ENCODE peak calls at places on chromosome 10, in four cellular contexts. R is ovary, O is sigmoid colon, W is Peyer's patch. J is an unnamed sample.
A peak's percentile ranks its signal among the peaks of the same experiment; 100 is the strongest.

GRCh38 chr10:22017283-22018020 is 13.9 kb upstream of the DNAJC1 start:
- DNase-seq in R (no peak), O (no peak), W (no peak), J (no peak)

GRCh38 chr10:895324-895723 is 36.2 kb downstream of the LARP4B start:
- DNase-seq in R (no peak), O (no peak), W (no peak), J (no peak)

GRCh38 chr10:116744163-116744788 is 1.9 kb upstream of the HSPA12A start:
- DNase-seq in R (no peak), O (peak; percentile 56), W (no peak), J (no peak)

GRCh38 chr10:100370976-100371706 is 24.1 kb downstream of the SCD start:
- DNase-seq in R (peak; percentile 53), O (peak; percentile 85), W (peak; percentile 46), J (peak; percentile 28)

GRCh38 chr10:133283931-133284330 is 7.3 kb upstream of the ADAM8 start:
- DNase-seq in R (no peak), O (no peak), W (no peak), J (no peak)

GRCh38 chr10:122034149-122034756 is 45.3 kb downstream of the TACC2 start:
- DNase-seq in R (no peak), O (no peak), W (no peak), J (no peak)

GRCh38 chr10:130453036-130453720 is 317.0 kb downstream of the GLRX3 start:
- DNase-seq in R (no peak), O (peak; percentile 41), W (no peak), J (no peak)

GRCh38 chr10:132675031-132675740 is 110.8 kb downstream of the NKX6-2 start:
- DNase-seq in R (no peak), O (peak; percentile 18), W (no peak), J (no peak)

GRCh38 chr10:8504436-8504977 is 450.0 kb downstream of the GATA3 start:
- DNase-seq in R (no peak), O (no peak), W (no peak), J (no peak)

GRCh38 chr10:35594115-35594849 is 10.9 kb upstream of the GJD4 start:
- DNase-seq in R (no peak), O (no peak), W (no peak), J (no peak)

GRCh38 chr10:102611514-102612095 is 32.7 kb upstream of the TRIM8 start:
- DNase-seq in R (no peak), O (peak; percentile 64), W (no peak), J (peak; percentile 46)
- TF ChIP-seq POLR2A in R (no peak), O (no peak), W (no peak), J (no peak)

DNA sequence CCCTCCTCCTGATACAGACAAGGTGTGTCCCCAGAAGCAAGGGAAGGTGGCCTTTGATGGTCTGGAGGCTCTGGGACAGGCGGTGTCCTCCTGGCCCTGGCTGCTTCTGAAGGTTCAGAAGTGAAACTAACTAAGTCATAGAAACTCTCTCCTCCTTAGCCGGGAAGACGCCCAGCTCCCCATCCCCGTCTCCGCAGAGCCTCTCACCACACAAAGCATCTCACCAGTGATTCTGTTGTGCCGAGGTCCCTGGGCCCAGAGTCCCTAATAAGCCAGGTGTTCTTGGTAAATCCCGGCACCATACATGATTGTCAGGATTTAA is 9.4 kb downstream of the HKDC1 start:
- DNase-seq in R (no peak), O (no peak), W (no peak), J (no peak)
- H3K4me1 ChIP-seq in R (no peaks in the 10 kb centered on the region), O (no peaks in the 10 kb centered on the region), W (peaks cover 9% of the 10 kb centered on the region), J (peaks cover 4% of the 10 kb centered on the region)

DNA sequence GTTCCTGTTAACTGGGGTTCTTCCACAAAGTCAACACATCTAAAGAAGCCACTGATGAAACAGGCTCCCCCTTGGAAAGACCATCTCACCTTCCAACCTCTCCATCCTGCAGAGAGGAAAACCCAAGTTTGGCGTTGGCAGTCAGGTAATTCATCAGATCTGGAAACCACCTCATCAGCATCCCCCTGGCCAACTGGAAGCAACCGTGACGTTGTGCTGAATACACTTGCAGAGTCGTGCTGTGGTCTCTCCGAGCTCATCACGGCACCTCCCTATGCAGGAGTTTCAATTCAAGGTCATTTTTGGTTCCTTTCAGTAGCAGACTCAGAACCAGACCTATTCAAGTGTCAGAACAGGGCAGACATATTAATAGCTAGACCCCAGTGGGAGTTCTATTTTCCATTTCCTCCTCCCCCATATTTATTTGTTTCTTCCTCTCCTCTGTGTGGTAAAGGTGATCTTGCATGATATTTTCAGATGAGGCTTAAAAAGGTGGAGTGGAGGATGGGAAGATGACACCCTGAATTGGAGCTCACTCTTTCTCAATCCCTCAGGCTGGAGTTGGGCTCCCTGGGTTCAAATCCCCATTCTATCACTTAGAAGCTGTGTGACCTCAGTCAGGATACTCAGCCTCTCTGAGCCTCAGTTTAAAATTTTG is 149.1 kb upstream of the ADO start:
- DNase-seq in R (no peak), O (no peak), W (no peak), J (no peak)
- H3K4me3 ChIP-seq in R (no peak overlapping the region), O (no peak overlapping the region), W (no peak overlapping the region), J (no peak overlapping the region)

GRCh38 chr10:28087675-28088351 is 88.9 kb upstream of the ODAD2 start:
- DNase-seq in R (no peak), O (no peak), W (no peak), J (no peak)

GRCh38 chr10:28091913-28092312 is 93.0 kb upstream of the ODAD2 start:
- DNase-seq in R (no peak), O (no peak), W (no peak), J (no peak)

GRCh38 chr10:28094121-28094520 is 95.2 kb upstream of the ODAD2 start:
- DNase-seq in R (no peak), O (no peak), W (no peak), J (no peak)

GRCh38 chr10:28090506-28090905 is 91.6 kb upstream of the ODAD2 start:
- DNase-seq in R (no peak), O (no peak), W (no peak), J (no peak)

DNA sequence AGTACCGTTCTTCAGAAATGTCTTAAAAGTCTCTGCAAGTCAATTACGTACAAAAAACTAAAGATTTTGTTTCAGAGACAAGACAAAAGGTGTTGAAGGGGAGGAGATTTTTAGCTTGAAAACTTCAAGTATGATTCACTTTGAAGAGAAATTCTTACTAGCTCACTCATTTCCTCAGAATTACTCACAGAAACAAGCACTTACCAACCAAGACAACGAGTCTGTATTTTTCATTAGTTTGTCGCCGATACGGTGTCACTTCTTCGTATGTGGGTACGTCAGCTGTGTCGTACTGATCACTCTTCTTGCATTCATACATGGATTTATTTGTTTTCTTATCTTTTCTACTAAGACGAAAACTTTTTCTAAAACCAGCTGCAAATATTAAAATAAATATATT is 90.6 kb upstream of the ODAD2 start:
- DNase-seq in R (no peak), O (no peak), W (no peak), J (no peak)
- TF ChIP-seq POLR2A in R (no peak), O (no peak), W (no peak), J (no peak)

DNA sequence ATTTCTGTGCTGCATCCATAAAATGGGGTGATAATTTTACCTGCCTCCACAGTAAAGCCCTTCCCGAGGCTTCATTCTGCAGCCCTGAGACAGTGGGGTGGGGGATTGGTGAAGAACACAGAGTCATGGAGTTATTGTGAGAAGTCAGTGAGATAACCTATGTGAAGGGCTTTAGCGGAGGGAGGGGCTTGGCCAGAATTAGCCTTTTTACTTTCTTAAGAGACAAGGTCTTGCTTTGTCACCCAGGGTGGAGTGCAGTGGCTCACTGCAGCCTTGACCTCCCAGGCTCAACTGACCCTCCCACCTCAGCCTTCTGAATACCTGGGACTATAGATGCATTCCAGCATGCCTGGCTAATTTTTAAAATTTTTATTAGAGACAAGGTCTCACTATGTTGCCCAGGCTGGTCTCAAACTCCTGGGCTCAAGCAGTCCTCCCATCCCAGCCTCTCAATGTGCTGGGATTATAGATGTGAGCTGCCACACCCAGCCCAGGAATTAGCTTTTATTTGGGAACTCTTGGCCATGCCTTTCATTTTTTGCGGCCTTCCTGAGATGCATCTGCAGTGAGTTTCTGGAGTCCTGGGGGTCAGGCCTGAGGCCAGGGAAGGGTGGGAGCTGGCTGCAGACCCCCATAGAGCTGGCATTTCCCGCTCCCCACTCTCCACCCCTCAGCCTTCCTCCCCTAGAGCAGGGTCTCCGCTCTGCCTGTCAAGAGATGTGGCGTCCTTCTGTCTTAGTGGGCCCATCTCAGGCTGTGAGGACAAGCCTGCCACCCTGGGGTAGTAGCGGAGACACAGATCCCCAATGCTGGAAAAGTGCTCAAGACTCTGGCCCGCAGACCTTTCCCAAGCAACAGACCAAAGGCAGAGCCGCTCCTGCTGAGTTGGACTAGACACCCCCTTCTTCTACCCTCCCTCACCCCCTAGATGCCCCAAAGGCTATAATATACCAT is 77.0 kb downstream of the ZMIZ1 start:
- DNase-seq in R (no peak), O (no peak), W (no peak), J (no peak)
- H3K4me1 ChIP-seq in R (peaks cover 56% of the 10 kb centered on the region), O (peaks cover 90% of the 10 kb centered on the region), W (no peaks in the 10 kb centered on the region), J (peaks cover 59% of the 10 kb centered on the region)

GRCh38 chr10:30697806-30698205 is 68.3 kb upstream of the LYZL2 start:
- DNase-seq in R (no peak), O (no peak), W (no peak), J (no peak)

GRCh38 chr10:30702860-30703259 is 73.3 kb upstream of the LYZL2 start:
- DNase-seq in R (no peak), O (no peak), W (no peak), J (no peak)

GRCh38 chr10:30704016-30704600 is 74.6 kb upstream of the LYZL2 start:
- DNase-seq in R (no peak), O (no peak), W (peak; percentile 24), J (no peak)

GRCh38 chr10:30705086-30705624 is 75.6 kb upstream of the LYZL2 start:
- DNase-seq in R (no peak), O (no peak), W (peak; percentile 65), J (no peak)

DNA sequence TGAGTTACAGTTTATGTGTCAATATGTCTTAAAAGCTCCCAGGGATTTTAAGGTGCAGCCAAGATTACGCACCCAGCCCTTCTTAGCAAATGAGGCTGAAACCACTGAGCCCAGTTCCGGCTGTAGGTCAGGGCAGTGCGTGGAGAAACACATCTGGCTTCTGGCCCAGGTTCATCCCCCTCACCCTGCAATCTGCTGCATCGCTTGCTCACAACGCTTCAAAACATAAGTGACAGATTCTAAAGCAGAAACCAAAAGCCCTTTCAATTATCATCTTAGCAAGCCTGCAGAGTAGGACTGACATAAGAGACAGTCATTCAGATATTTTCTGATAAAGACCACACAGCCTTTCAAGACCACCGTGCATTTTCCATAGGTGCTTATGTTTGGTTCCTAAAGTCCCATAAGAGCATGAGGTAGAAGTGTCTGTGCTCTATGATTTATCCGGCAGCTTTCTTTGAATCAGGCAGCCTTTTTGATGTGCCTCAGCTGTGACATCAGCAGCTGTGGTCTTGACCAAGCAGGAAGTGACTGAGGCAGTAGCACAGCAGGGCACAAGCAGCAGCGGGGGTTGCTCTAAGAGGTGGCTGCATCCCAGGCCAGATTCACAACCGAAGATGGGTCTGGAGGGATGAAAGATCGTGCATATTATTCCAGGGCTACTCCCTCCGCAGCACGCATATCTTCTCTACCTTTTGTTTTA is 72.1 kb upstream of the LYZL2 start:
- DNase-seq in R (peak; percentile 13), O (no peak), W (peak; percentile 83), J (no peak)
- H3K4me3 ChIP-seq in R (no peak overlapping the region), O (no peak overlapping the region), W (peak overlapping the region; percentile 19), J (no peak overlapping the region)

J was measured in uterus.